ENCODE peak calls at places on chromosomes 5 and 9, in seven cellular contexts. C is HEK293T; R is SW 1271; T is amygdala; Q is EL; Y is activated CD4-positive, alpha-beta T cell treated with anti-CD3 and anti-CD28 coated beads, Interleukin-2, amount 50 U/mL, for 4 hours; I is AG09319. G is an unnamed sample.

GRCh38 chr5:82276800-82277612 is 1.1 kb downstream of the RPS23 start:
- DNase-seq in C (no peak), Q (no peak), T (no peak), I (no peak), Y (no peak), R (no peak), G (no peak)

GRCh38 chr9:124220551-124221451 is 36.9 kb upstream of the NEK6 start:
- DNase-seq in Q (peak), R (no peak), Y (no peak), I (no peak), T (no peak), C (no peak), G (no peak)

GRCh38 chr9:89468271-89468960 is 29.5 kb downstream of the SEMA4D start:
- DNase-seq in Y (no peak), I (no peak), R (no peak), C (no peak), T (no peak), Q (no peak), G (no peak)

GRCh38 chr5:9482381-9482780 is 63.5 kb downstream of the SEMA5A start:
- DNase-seq in R (no peak), T (no peak), C (no peak), Q (no peak), I (no peak), Y (no peak), G (no peak)

GRCh38 chr5:143887302-143887638 is 75.3 kb downstream of the HMHB1 start:
- DNase-seq in T (peak), C (no peak), Y (no peak), R (no peak), I (no peak), Q (peak), G (no peak)

GRCh38 chr9:130663258-130664171 is 879 bp upstream of the PRDM12 start:
- DNase-seq in T (no peak), C (no peak), R (no peak), Q (no peak), Y (no peak), I (no peak), G (no peak)

GRCh38 chr9:114662081-114662989 is 4.7 kb upstream of the TEX53 start:
- DNase-seq in R (peak), C (peak), Q (peak), T (peak), I (no peak), Y (peak), G (no peak)

GRCh38 chr9:18969095-18969494 is 63.9 kb downstream of the SAXO1 start:
- DNase-seq in I (no peak), C (no peak), Q (no peak), Y (no peak), R (no peak), T (no peak), G (no peak)

GRCh38 chr9:6014668-6015270 is 655 bp downstream of the RANBP6 start:
- DNase-seq in Y (no peak), I (no peak), Q (peak), R (peak), T (no peak), C (no peak), G (peak)

GRCh38 chr5:36688722-36689121 is 82.3 kb downstream of the SLC1A3 start:
- DNase-seq in T (no peak), Y (no peak), I (no peak), R (peak), C (peak), Q (no peak), G (peak)

GRCh38 chr5:132753135-132753987 is 6.1 kb downstream of the CCNI2 start:
- DNase-seq in I (no peak), C (peak), R (no peak), T (peak), Y (no peak), Q (no peak), G (no peak)

GRCh38 chr9:107070591-107070990 is 207.6 kb downstream of the ZNF462 start:
- DNase-seq in Y (no peak), T (no peak), Q (no peak), I (no peak), R (no peak), C (no peak), G (no peak)

GRCh38 chr5:100838048-100838473 is 65.0 kb downstream of the ST8SIA4 start:
- DNase-seq in I (no peak), C (no peak), R (no peak), T (no peak), Q (no peak), Y (no peak), G (no peak)

GRCh38 chr9:92278117-92278516 is 15.4 kb downstream of the IARS1 start:
- DNase-seq in C (no peak), T (no peak), R (no peak), Q (peak), I (peak), Y (no peak), G (no peak)

GRCh38 chr5:152329191-152329590 is 75.9 kb downstream of the NMUR2 start:
- DNase-seq in Q (no peak), R (no peak), Y (no peak), I (no peak), C (no peak), T (no peak), G (no peak)

GRCh38 chr9:116175616-116176015 is 22.0 kb downstream of the PAPPA start:
- DNase-seq in I (no peak), C (no peak), T (no peak), Y (no peak), R (no peak), Q (peak), G (no peak)

GRCh38 chr9:89815903-89816573 is 211.2 kb downstream of the GADD45G start:
- DNase-seq in Y (no peak), C (no peak), I (no peak), R (no peak), Q (no peak), T (no peak), G (no peak)

GRCh38 chr5:163564321-163564924 is 59.0 kb downstream of the MAT2B start:
- DNase-seq in T (peak), Y (peak), C (peak), Q (peak), I (no peak), R (peak), G (peak)

GRCh38 chr9:86557063-86557766 is 203.0 kb upstream of the TUT7 start:
- DNase-seq in C (no peak), Y (no peak), Q (peak), I (peak), T (no peak), R (no peak), G (no peak)

GRCh38 chr9:113659740-113660139 is 196.2 kb downstream of the RGS3 start:
- DNase-seq in Q (no peak), I (no peak), T (no peak), C (no peak), R (no peak), Y (no peak), G (no peak)

GRCh38 chr9:115154969-115155534 is 37.1 kb upstream of the TNC start:
- DNase-seq in C (no peak), Q (no peak), Y (no peak), I (no peak), T (no peak), R (no peak), G (no peak)

GRCh38 chr9:18365651-18366050 is 108.3 kb upstream of the ADAMTSL1 start:
- DNase-seq in I (no peak), C (no peak), R (no peak), Y (no peak), Q (no peak), T (no peak), G (no peak)

GRCh38 chr5:176155882-176156497 is 82.2 kb upstream of the SIMC1 start:
- DNase-seq in I (no peak), T (no peak), Q (no peak), C (no peak), Y (no peak), R (no peak), G (no peak)

GRCh38 chr9:122661416-122661815 is at the start of gene OR1L1:
- DNase-seq in Y (no peak), Q (no peak), C (no peak), T (no peak), R (no peak), I (no peak), G (no peak)

GRCh38 chr9:117783828-117784227 is 79.6 kb downstream of the TLR4 start:
- DNase-seq in R (no peak), C (no peak), T (no peak), I (no peak), Q (no peak), Y (no peak), G (no peak)

GRCh38 chr5:84430863-84431663 is 46.4 kb upstream of the EDIL3 start:
- DNase-seq in Y (no peak), T (no peak), C (no peak), I (no peak), R (no peak), Q (no peak), G (no peak)

GRCh38 chr5:148905541-148905940 is 79.1 kb downstream of the ADRB2 start:
- DNase-seq in Y (no peak), I (no peak), C (no peak), T (no peak), R (no peak), Q (no peak), G (no peak)

GRCh38 chr9:87337335-87338074 is 160.2 kb upstream of the DAPK1 start:
- DNase-seq in Q (peak), Y (no peak), I (no peak), T (no peak), R (no peak), C (no peak), G (no peak)

GRCh38 chr9:98118640-98119601 is at the start of gene TRIM14:
- DNase-seq in T (peak), I (peak), Q (peak), C (peak), R (peak), Y (peak), G (peak)

GRCh38 chr5:168931638-168932345 is 352.6 kb upstream of the PANK3 start:
- DNase-seq in T (no peak), R (no peak), Q (peak), Y (no peak), I (no peak), C (no peak), G (no peak)

GRCh38 chr9:4241552-4241951 is 58.3 kb downstream of the GLIS3 start:
- DNase-seq in R (no peak), I (no peak), C (no peak), Q (no peak), T (no peak), Y (no peak), G (no peak)

GRCh38 chr5:111383288-111383970 is 128.9 kb downstream of the STARD4 start:
- DNase-seq in Y (no peak), T (no peak), Q (peak), C (no peak), R (no peak), I (no peak), G (no peak)

GRCh38 chr9:33719581-33720374 is 75.6 kb upstream of the PRSS3 start:
- DNase-seq in C (peak), T (no peak), R (no peak), Y (peak), I (no peak), Q (peak), G (no peak)